ENCODE peak calls at places on chromosomes 11 and 22, in five cellular contexts. A, V, K, I and E are unnamed samples.
A peak's percentile ranks its signal among the peaks of the same experiment; 100 is the strongest.

GRCh38 chr11:61026121-61027031 is 54.9 kb downstream of the CD6 start:
- DNase-seq in A (no peak), V (no peak), K (no peak), I (no peak), E (no peak)

GRCh38 chr22:38873469-38874411 is 1.7 kb upstream of the CBX6 start:
- DNase-seq in A (no peak), V (no peak), K (no peak), I (peak; percentile 46), E (peak; percentile 62)

GRCh38 chr22:49867303-49868250 is 13.9 kb downstream of the ZBED4 start:
- DNase-seq in A (no peak), V (no peak), K (no peak), I (no peak), E (no peak)

GRCh38 chr11:120717042-120717441 is 205.5 kb downstream of the GRIK4 start:
- DNase-seq in A (no peak), V (no peak), K (no peak), I (no peak), E (no peak)

GRCh38 chr11:94666792-94667721 is 99.9 kb downstream of the PIWIL4 start:
- DNase-seq in A (no peak), V (no peak), K (no peak), I (no peak), E (peak; percentile 33)

GRCh38 chr11:58618215-58618614 is 4.2 kb upstream of the CNTF start:
- DNase-seq in A (no peak), V (no peak), K (no peak), I (peak; percentile 18), E (peak; percentile 52)

GRCh38 chr22:39567135-39567946 is 3.2 kb upstream of the CACNA1I start:
- DNase-seq in A (no peak), V (no peak), K (no peak), I (no peak), E (no peak)

GRCh38 chr22:33918676-33919590 is 1.3 kb downstream of the LARGE1 start:
- DNase-seq in A (no peak), V (no peak), K (no peak), I (no peak), E (no peak)

GRCh38 chr11:8963569-8964323 is 496 bp downstream of the TMEM9B start:
- DNase-seq in A (no peak), V (peak; percentile 81), K (peak; percentile 58), I (peak; percentile 92), E (peak; percentile 95)

GRCh38 chr22:30605449-30606110 is 1.4 kb upstream of the TCN2 start:
- DNase-seq in A (no peak), V (peak; percentile 27), K (no peak), I (peak; percentile 84), E (peak; percentile 76)

GRCh38 chr11:3015796-3016195 is 23.7 kb upstream of the NAP1L4 start:
- DNase-seq in A (no peak), V (no peak), K (no peak), I (no peak), E (no peak)

GRCh38 chr22:45196308-45196707 is 32.6 kb downstream of the NUP50 start:
- DNase-seq in A (no peak), V (no peak), K (no peak), I (no peak), E (no peak)

GRCh38 chr11:67295846-67296245 is 6.7 kb downstream of the ANKRD13D start:
- DNase-seq in A (no peak), V (no peak), K (no peak), I (peak; percentile 63), E (no peak)

GRCh38 chr11:2929511-2929879 is 275 bp upstream of the PHLDA2 start:
- DNase-seq in A (no peak), V (peak; percentile 84), K (no peak), I (peak; percentile 45), E (no peak)